ENCODE peak calls at places on chromosomes 4 and X, in nine cellular contexts. One of them, this sample, is unnamed.

GRCh38 chr4:5036239-5036638 is 15.0 kb upstream of the STK32B start:
- DNase-seq in COLO829: no peak
- DNase-seq in activated CD8-positive, alpha-beta T cell treated with anti-CD3 and anti-CD28 coated beads, Interleukin-2, amount 10 ng/mL, durations not matched to agents 7 days and 5 days: no peak
- DNase-seq in stimulated activated CD4-positive, alpha-beta T cell treated with anti-CD3 and anti-CD28 coated beads, Interleukin-4, amount 100 ng/mL, for 48 hours: no peak
- DNase-seq in epithelial cell of esophagus: no peak
- DNase-seq in effector CD4-positive, alpha-beta T cell: no peak
- DNase-seq in adipocyte: peak
- DNase-seq in transverse colon: no peak
- DNase-seq in endodermal cell: no peak
- DNase-seq in this sample: no peak

GRCh38 chr4:157674699-157675098 is 454.2 kb downstream of the GRIA2 start:
- DNase-seq in stimulated activated CD4-positive, alpha-beta T cell treated with anti-CD3 and anti-CD28 coated beads, Interleukin-4, amount 100 ng/mL, for 48 hours: peak
- DNase-seq in effector CD4-positive, alpha-beta T cell: no peak
- DNase-seq in transverse colon: no peak
- DNase-seq in COLO829: peak
- DNase-seq in epithelial cell of esophagus: no peak
- DNase-seq in activated CD8-positive, alpha-beta T cell treated with anti-CD3 and anti-CD28 coated beads, Interleukin-2, amount 10 ng/mL, durations not matched to agents 7 days and 5 days: no peak
- DNase-seq in adipocyte: no peak
- DNase-seq in endodermal cell: no peak
- DNase-seq in this sample: peak

GRCh38 chr4:119523399-119523798 is 105.2 kb downstream of the PDE5A start:
- DNase-seq in epithelial cell of esophagus: no peak
- DNase-seq in adipocyte: peak
- DNase-seq in activated CD8-positive, alpha-beta T cell treated with anti-CD3 and anti-CD28 coated beads, Interleukin-2, amount 10 ng/mL, durations not matched to agents 7 days and 5 days: no peak
- DNase-seq in stimulated activated CD4-positive, alpha-beta T cell treated with anti-CD3 and anti-CD28 coated beads, Interleukin-4, amount 100 ng/mL, for 48 hours: no peak
- DNase-seq in COLO829: no peak
- DNase-seq in endodermal cell: no peak
- DNase-seq in effector CD4-positive, alpha-beta T cell: no peak
- DNase-seq in transverse colon: no peak
- DNase-seq in this sample: no peak

GRCh38 chr4:117987464-117987863 is 46.8 kb upstream of the NDST3 start:
- DNase-seq in activated CD8-positive, alpha-beta T cell treated with anti-CD3 and anti-CD28 coated beads, Interleukin-2, amount 10 ng/mL, durations not matched to agents 7 days and 5 days: no peak
- DNase-seq in adipocyte: no peak
- DNase-seq in endodermal cell: no peak
- DNase-seq in epithelial cell of esophagus: no peak
- DNase-seq in stimulated activated CD4-positive, alpha-beta T cell treated with anti-CD3 and anti-CD28 coated beads, Interleukin-4, amount 100 ng/mL, for 48 hours: no peak
- DNase-seq in effector CD4-positive, alpha-beta T cell: no peak
- DNase-seq in COLO829: no peak
- DNase-seq in transverse colon: no peak
- DNase-seq in this sample: no peak

GRCh38 chr4:38837334-38837733 is 19.3 kb downstream of the TLR6 start:
- DNase-seq in activated CD8-positive, alpha-beta T cell treated with anti-CD3 and anti-CD28 coated beads, Interleukin-2, amount 10 ng/mL, durations not matched to agents 7 days and 5 days: no peak
- DNase-seq in adipocyte: no peak
- DNase-seq in stimulated activated CD4-positive, alpha-beta T cell treated with anti-CD3 and anti-CD28 coated beads, Interleukin-4, amount 100 ng/mL, for 48 hours: no peak
- DNase-seq in COLO829: no peak
- DNase-seq in effector CD4-positive, alpha-beta T cell: no peak
- DNase-seq in endodermal cell: no peak
- DNase-seq in epithelial cell of esophagus: no peak
- DNase-seq in transverse colon: no peak
- DNase-seq in this sample: no peak

GRCh38 chr4:2047781-2048581 is 11.1 kb upstream of the NAT8L start:
- DNase-seq in transverse colon: no peak
- DNase-seq in epithelial cell of esophagus: no peak
- DNase-seq in adipocyte: no peak
- DNase-seq in COLO829: no peak
- DNase-seq in stimulated activated CD4-positive, alpha-beta T cell treated with anti-CD3 and anti-CD28 coated beads, Interleukin-4, amount 100 ng/mL, for 48 hours: no peak
- DNase-seq in effector CD4-positive, alpha-beta T cell: no peak
- DNase-seq in activated CD8-positive, alpha-beta T cell treated with anti-CD3 and anti-CD28 coated beads, Interleukin-2, amount 10 ng/mL, durations not matched to agents 7 days and 5 days: no peak
- DNase-seq in endodermal cell: peak
- DNase-seq in this sample: no peak

GRCh38 chr4:68430337-68430736 is 16.9 kb upstream of the TMPRSS11E start:
- DNase-seq in transverse colon: no peak
- DNase-seq in stimulated activated CD4-positive, alpha-beta T cell treated with anti-CD3 and anti-CD28 coated beads, Interleukin-4, amount 100 ng/mL, for 48 hours: no peak
- DNase-seq in endodermal cell: no peak
- DNase-seq in COLO829: no peak
- DNase-seq in activated CD8-positive, alpha-beta T cell treated with anti-CD3 and anti-CD28 coated beads, Interleukin-2, amount 10 ng/mL, durations not matched to agents 7 days and 5 days: no peak
- DNase-seq in epithelial cell of esophagus: peak
- DNase-seq in adipocyte: no peak
- DNase-seq in effector CD4-positive, alpha-beta T cell: no peak
- DNase-seq in this sample: no peak

GRCh38 chr4:120857312-120857711 is 65.2 kb downstream of the PRDM5 start:
- DNase-seq in adipocyte: peak
- DNase-seq in activated CD8-positive, alpha-beta T cell treated with anti-CD3 and anti-CD28 coated beads, Interleukin-2, amount 10 ng/mL, durations not matched to agents 7 days and 5 days: no peak
- DNase-seq in effector CD4-positive, alpha-beta T cell: no peak
- DNase-seq in stimulated activated CD4-positive, alpha-beta T cell treated with anti-CD3 and anti-CD28 coated beads, Interleukin-4, amount 100 ng/mL, for 48 hours: no peak
- DNase-seq in endodermal cell: no peak
- DNase-seq in transverse colon: no peak
- DNase-seq in COLO829: no peak
- DNase-seq in epithelial cell of esophagus: no peak
- DNase-seq in this sample: no peak

GRCh38 chrX:68440940-68441339 is 7.6 kb upstream of the OPHN1 start:
- DNase-seq in effector CD4-positive, alpha-beta T cell: no peak
- DNase-seq in endodermal cell: no peak
- DNase-seq in stimulated activated CD4-positive, alpha-beta T cell treated with anti-CD3 and anti-CD28 coated beads, Interleukin-4, amount 100 ng/mL, for 48 hours: no peak
- DNase-seq in COLO829: peak
- DNase-seq in adipocyte: peak
- DNase-seq in epithelial cell of esophagus: peak
- DNase-seq in activated CD8-positive, alpha-beta T cell treated with anti-CD3 and anti-CD28 coated beads, Interleukin-2, amount 10 ng/mL, durations not matched to agents 7 days and 5 days: no peak
- DNase-seq in transverse colon: peak
- DNase-seq in this sample: peak

GRCh38 chrX:50903387-50904027 is 7.0 kb upstream of the BMP15 start:
- DNase-seq in effector CD4-positive, alpha-beta T cell: no peak
- DNase-seq in endodermal cell: peak
- DNase-seq in transverse colon: no peak
- DNase-seq in adipocyte: peak
- DNase-seq in epithelial cell of esophagus: peak
- DNase-seq in COLO829: peak
- DNase-seq in activated CD8-positive, alpha-beta T cell treated with anti-CD3 and anti-CD28 coated beads, Interleukin-2, amount 10 ng/mL, durations not matched to agents 7 days and 5 days: peak
- DNase-seq in stimulated activated CD4-positive, alpha-beta T cell treated with anti-CD3 and anti-CD28 coated beads, Interleukin-4, amount 100 ng/mL, for 48 hours: no peak
- DNase-seq in this sample: peak

GRCh38 chr4:128358231-128358902 is 70.8 kb upstream of the PGRMC2 start:
- DNase-seq in effector CD4-positive, alpha-beta T cell: no peak
- DNase-seq in endodermal cell: no peak
- DNase-seq in epithelial cell of esophagus: peak
- DNase-seq in COLO829: no peak
- DNase-seq in adipocyte: peak
- DNase-seq in activated CD8-positive, alpha-beta T cell treated with anti-CD3 and anti-CD28 coated beads, Interleukin-2, amount 10 ng/mL, durations not matched to agents 7 days and 5 days: no peak
- DNase-seq in stimulated activated CD4-positive, alpha-beta T cell treated with anti-CD3 and anti-CD28 coated beads, Interleukin-4, amount 100 ng/mL, for 48 hours: no peak
- DNase-seq in transverse colon: no peak
- DNase-seq in this sample: no peak

GRCh38 chrX:123899701-123900100 is 39.8 kb downstream of the XIAP start:
- DNase-seq in COLO829: no peak
- DNase-seq in effector CD4-positive, alpha-beta T cell: no peak
- DNase-seq in stimulated activated CD4-positive, alpha-beta T cell treated with anti-CD3 and anti-CD28 coated beads, Interleukin-4, amount 100 ng/mL, for 48 hours: no peak
- DNase-seq in transverse colon: no peak
- DNase-seq in activated CD8-positive, alpha-beta T cell treated with anti-CD3 and anti-CD28 coated beads, Interleukin-2, amount 10 ng/mL, durations not matched to agents 7 days and 5 days: no peak
- DNase-seq in epithelial cell of esophagus: no peak
- DNase-seq in adipocyte: peak
- DNase-seq in endodermal cell: no peak
- DNase-seq in this sample: no peak

GRCh38 chr4:477686-478085 is 21.3 kb downstream of the ZNF721 start:
- DNase-seq in epithelial cell of esophagus: no peak
- DNase-seq in transverse colon: no peak
- DNase-seq in adipocyte: no peak
- DNase-seq in endodermal cell: no peak
- DNase-seq in activated CD8-positive, alpha-beta T cell treated with anti-CD3 and anti-CD28 coated beads, Interleukin-2, amount 10 ng/mL, durations not matched to agents 7 days and 5 days: no peak
- DNase-seq in stimulated activated CD4-positive, alpha-beta T cell treated with anti-CD3 and anti-CD28 coated beads, Interleukin-4, amount 100 ng/mL, for 48 hours: no peak
- DNase-seq in COLO829: no peak
- DNase-seq in effector CD4-positive, alpha-beta T cell: no peak
- DNase-seq in this sample: no peak

GRCh38 chr4:124964251-124964650 is 251.7 kb upstream of the ANKRD50 start:
- DNase-seq in transverse colon: no peak
- DNase-seq in COLO829: no peak
- DNase-seq in adipocyte: no peak
- DNase-seq in effector CD4-positive, alpha-beta T cell: no peak
- DNase-seq in epithelial cell of esophagus: no peak
- DNase-seq in endodermal cell: no peak
- DNase-seq in stimulated activated CD4-positive, alpha-beta T cell treated with anti-CD3 and anti-CD28 coated beads, Interleukin-4, amount 100 ng/mL, for 48 hours: no peak
- DNase-seq in activated CD8-positive, alpha-beta T cell treated with anti-CD3 and anti-CD28 coated beads, Interleukin-2, amount 10 ng/mL, durations not matched to agents 7 days and 5 days: no peak
- DNase-seq in this sample: no peak

GRCh38 chr4:9146967-9147366 is 23.2 kb upstream of the FAM90A26 start:
- DNase-seq in transverse colon: no peak
- DNase-seq in activated CD8-positive, alpha-beta T cell treated with anti-CD3 and anti-CD28 coated beads, Interleukin-2, amount 10 ng/mL, durations not matched to agents 7 days and 5 days: no peak
- DNase-seq in adipocyte: no peak
- DNase-seq in endodermal cell: no peak
- DNase-seq in stimulated activated CD4-positive, alpha-beta T cell treated with anti-CD3 and anti-CD28 coated beads, Interleukin-4, amount 100 ng/mL, for 48 hours: no peak
- DNase-seq in epithelial cell of esophagus: no peak
- DNase-seq in COLO829: no peak
- DNase-seq in effector CD4-positive, alpha-beta T cell: no peak
- DNase-seq in this sample: no peak

GRCh38 chrX:115330498-115331138 is 41.1 kb downstream of the LUZP4 start:
- DNase-seq in effector CD4-positive, alpha-beta T cell: no peak
- DNase-seq in activated CD8-positive, alpha-beta T cell treated with anti-CD3 and anti-CD28 coated beads, Interleukin-2, amount 10 ng/mL, durations not matched to agents 7 days and 5 days: peak
- DNase-seq in stimulated activated CD4-positive, alpha-beta T cell treated with anti-CD3 and anti-CD28 coated beads, Interleukin-4, amount 100 ng/mL, for 48 hours: peak
- DNase-seq in adipocyte: peak
- DNase-seq in endodermal cell: peak
- DNase-seq in COLO829: peak
- DNase-seq in transverse colon: peak
- DNase-seq in epithelial cell of esophagus: peak
- DNase-seq in this sample: peak

GRCh38 chr4:96465834-96466233 is 625.9 kb downstream of the PDHA2 start:
- DNase-seq in transverse colon: no peak
- DNase-seq in effector CD4-positive, alpha-beta T cell: no peak
- DNase-seq in epithelial cell of esophagus: no peak
- DNase-seq in endodermal cell: no peak
- DNase-seq in activated CD8-positive, alpha-beta T cell treated with anti-CD3 and anti-CD28 coated beads, Interleukin-2, amount 10 ng/mL, durations not matched to agents 7 days and 5 days: no peak
- DNase-seq in stimulated activated CD4-positive, alpha-beta T cell treated with anti-CD3 and anti-CD28 coated beads, Interleukin-4, amount 100 ng/mL, for 48 hours: no peak
- DNase-seq in COLO829: no peak
- DNase-seq in adipocyte: no peak
- DNase-seq in this sample: no peak

GRCh38 chr4:125979868-125980412 is 665.2 kb downstream of the FAT4 start:
- DNase-seq in endodermal cell: no peak
- DNase-seq in transverse colon: no peak
- DNase-seq in epithelial cell of esophagus: no peak
- DNase-seq in activated CD8-positive, alpha-beta T cell treated with anti-CD3 and anti-CD28 coated beads, Interleukin-2, amount 10 ng/mL, durations not matched to agents 7 days and 5 days: no peak
- DNase-seq in stimulated activated CD4-positive, alpha-beta T cell treated with anti-CD3 and anti-CD28 coated beads, Interleukin-4, amount 100 ng/mL, for 48 hours: no peak
- DNase-seq in COLO829: no peak
- DNase-seq in adipocyte: no peak
- DNase-seq in effector CD4-positive, alpha-beta T cell: no peak
- DNase-seq in this sample: no peak

GRCh38 chrX:19912-20571 is 261.1 kb upstream of the PLCXD1 start:
- DNase-seq in transverse colon: peak
- DNase-seq in stimulated activated CD4-positive, alpha-beta T cell treated with anti-CD3 and anti-CD28 coated beads, Interleukin-4, amount 100 ng/mL, for 48 hours: no peak
- DNase-seq in endodermal cell: peak
- DNase-seq in COLO829: peak
- DNase-seq in epithelial cell of esophagus: peak
- DNase-seq in activated CD8-positive, alpha-beta T cell treated with anti-CD3 and anti-CD28 coated beads, Interleukin-2, amount 10 ng/mL, durations not matched to agents 7 days and 5 days: no peak
- DNase-seq in adipocyte: peak
- DNase-seq in effector CD4-positive, alpha-beta T cell: peak
- DNase-seq in this sample: no peak

GRCh38 chrX:73126240-73126639 is 46.9 kb upstream of the PABPC1L2A start:
- DNase-seq in activated CD8-positive, alpha-beta T cell treated with anti-CD3 and anti-CD28 coated beads, Interleukin-2, amount 10 ng/mL, durations not matched to agents 7 days and 5 days: no peak
- DNase-seq in endodermal cell: no peak
- DNase-seq in COLO829: no peak
- DNase-seq in transverse colon: peak
- DNase-seq in epithelial cell of esophagus: no peak
- DNase-seq in stimulated activated CD4-positive, alpha-beta T cell treated with anti-CD3 and anti-CD28 coated beads, Interleukin-4, amount 100 ng/mL, for 48 hours: no peak
- DNase-seq in effector CD4-positive, alpha-beta T cell: no peak
- DNase-seq in adipocyte: no peak
- DNase-seq in this sample: no peak

GRCh38 chr4:71429962-71430361 is 91.1 kb downstream of the SLC4A4 start:
- DNase-seq in COLO829: no peak
- DNase-seq in stimulated activated CD4-positive, alpha-beta T cell treated with anti-CD3 and anti-CD28 coated beads, Interleukin-4, amount 100 ng/mL, for 48 hours: no peak
- DNase-seq in epithelial cell of esophagus: no peak
- DNase-seq in transverse colon: no peak
- DNase-seq in effector CD4-positive, alpha-beta T cell: no peak
- DNase-seq in adipocyte: no peak
- DNase-seq in activated CD8-positive, alpha-beta T cell treated with anti-CD3 and anti-CD28 coated beads, Interleukin-2, amount 10 ng/mL, durations not matched to agents 7 days and 5 days: no peak
- DNase-seq in endodermal cell: no peak
- DNase-seq in this sample: no peak

GRCh38 chr4:185881427-185881826 is 69.4 kb upstream of the SORBS2 start:
- DNase-seq in effector CD4-positive, alpha-beta T cell: no peak
- DNase-seq in epithelial cell of esophagus: no peak
- DNase-seq in transverse colon: no peak
- DNase-seq in activated CD8-positive, alpha-beta T cell treated with anti-CD3 and anti-CD28 coated beads, Interleukin-2, amount 10 ng/mL, durations not matched to agents 7 days and 5 days: no peak
- DNase-seq in stimulated activated CD4-positive, alpha-beta T cell treated with anti-CD3 and anti-CD28 coated beads, Interleukin-4, amount 100 ng/mL, for 48 hours: no peak
- DNase-seq in endodermal cell: no peak
- DNase-seq in COLO829: no peak
- DNase-seq in adipocyte: peak
- DNase-seq in this sample: no peak

GRCh38 chr4:159360549-159360948 is 257.7 kb downstream of the RAPGEF2 start:
- DNase-seq in adipocyte: peak
- DNase-seq in COLO829: no peak
- DNase-seq in transverse colon: no peak
- DNase-seq in stimulated activated CD4-positive, alpha-beta T cell treated with anti-CD3 and anti-CD28 coated beads, Interleukin-4, amount 100 ng/mL, for 48 hours: no peak
- DNase-seq in effector CD4-positive, alpha-beta T cell: no peak
- DNase-seq in epithelial cell of esophagus: peak
- DNase-seq in activated CD8-positive, alpha-beta T cell treated with anti-CD3 and anti-CD28 coated beads, Interleukin-2, amount 10 ng/mL, durations not matched to agents 7 days and 5 days: no peak
- DNase-seq in endodermal cell: no peak
- DNase-seq in this sample: no peak